ENCODE peak calls at places on chromosomes 1 and 21, in four cellular contexts. D is fibroblast of the aortic adventitia, J is ELF-1, Q is GM06990. G is an unnamed sample.

GRCh38 chr1:212228591-212229119 is 56.6 kb upstream of the PPP2R5A start:
- DNase-seq in D (no peak), J (no peak), Q (no peak), G (no peak)

GRCh38 chr21:28228624-28228995 is 764.1 kb downstream of the LTN1 start:
- DNase-seq in D (no peak), J (no peak), Q (no peak), G (no peak)

GRCh38 chr1:165542015-165542631 is 1.7 kb upstream of the LRRC52 start:
- DNase-seq in D (no peak), J (no peak), Q (no peak), G (no peak)

GRCh38 chr1:214552174-214552608 is 789 bp upstream of the PTPN14 start:
- DNase-seq in D (peak; percentile 81), J (peak; percentile 94), Q (no peak), G (peak; percentile 78)

GRCh38 chr1:54347955-54348699 is 58.1 kb downstream of the SSBP3 start:
- DNase-seq in D (no peak), J (no peak), Q (no peak), G (no peak)

GRCh38 chr1:98981917-98982513 is 22.6 kb downstream of the PLPPR5 start:
- DNase-seq in D (peak; percentile 48), J (no peak), Q (no peak), G (no peak)

GRCh38 chr1:37017737-37018136 is 16.6 kb downstream of the GRIK3 start:
- DNase-seq in D (no peak), J (no peak), Q (no peak), G (no peak)

GRCh38 chr1:155124503-155125463 is 2.9 kb upstream of the EFNA1 start:
- DNase-seq in D (no peak), J (peak; percentile 95), Q (no peak), G (peak; percentile 30)

GRCh38 chr1:77866296-77866695 is 22.1 kb upstream of the NEXN start:
- DNase-seq in D (no peak), J (peak; percentile 78), Q (no peak), G (no peak)

GRCh38 chr1:91020486-91020885 is 1.3 kb downstream of the ZNF644 start:
- DNase-seq in D (peak; percentile 24), J (no peak), Q (no peak), G (no peak)

GRCh38 chr1:6580119-6580587 is 359 bp downstream of the ZBTB48 start:
- DNase-seq in D (no peak), J (no peak), Q (no peak), G (no peak)

GRCh38 chr1:171346866-171347265 is 32.9 kb downstream of the FMO4 start:
- DNase-seq in D (peak; percentile 55), J (no peak), Q (no peak), G (no peak)

GRCh38 chr1:1614204-1614953 is 921 bp upstream of the MIB2 start:
- DNase-seq in D (peak; percentile 91), J (no peak), Q (peak; percentile 44), G (no peak)

GRCh38 chr21:34923626-34924025 is 125.5 kb downstream of the RUNX1 start:
- DNase-seq in D (no peak), J (no peak), Q (no peak), G (no peak)

GRCh38 chr1:245997471-245998258 is 509.4 kb downstream of the SMYD3 start:
- DNase-seq in D (peak; percentile 85), J (peak; percentile 29), Q (no peak), G (no peak)

GRCh38 chr1:116262995-116263385 is 110.1 kb upstream of the ATP1A1 start:
- DNase-seq in D (no peak), J (no peak), Q (no peak), G (no peak)

G was measured in iPS-NIHi11.